ENCODE peak calls at places on chromosome 13, in six cellular contexts. Y is A549, G is GM12878, K is K562, O is HepG2, A is endothelial cell of umbilical vein. F is an unnamed sample.

GRCh38 chr13:106602178-106602577 is 34.2 kb upstream of the ARGLU1 start:
- DNase-seq in Y (no peak), G (no peak), K (no peak), O (no peak), A (no peak), F (no peak)

GRCh38 chr13:103788061-103788652 is 721.9 kb upstream of the SLC10A2 start:
- DNase-seq in Y (no peak), G (no peak), K (no peak), O (no peak), A (peak; percentile 4), F (no peak)

GRCh38 chr13:98653471-98653985 is 76.6 kb upstream of the STK24 start:
- DNase-seq in Y (peak; percentile 80), G (peak; percentile 39), K (peak; percentile 66), O (peak; percentile 63), A (peak; percentile 78), F (peak; percentile 70)

GRCh38 chr13:112105884-112106283 is 38.9 kb downstream of the SOX1 start:
- DNase-seq in Y (no peak), G (no peak), K (no peak), O (no peak), A (no peak), F (no peak)

GRCh38 chr13:109481046-109481445 is 305.3 kb downstream of the IRS2 start:
- DNase-seq in Y (no peak), G (no peak), K (no peak), O (no peak), A (no peak), F (no peak)

GRCh38 chr13:73793361-73793760 is 340.8 kb downstream of the KLF12 start:
- DNase-seq in Y (no peak), G (no peak), K (no peak), O (no peak), A (no peak), F (no peak)

GRCh38 chr13:24254151-24254810 is 55.1 kb upstream of the C1QTNF9 start:
- DNase-seq in Y (no peak), G (no peak), K (no peak), O (no peak), A (no peak), F (peak; percentile 98)

GRCh38 chr13:98273824-98274786 is 97.0 kb upstream of the RNF113B start:
- DNase-seq in Y (no peak), G (no peak), K (no peak), O (no peak), A (no peak), F (no peak)

GRCh38 chr13:74251778-74252519 is 117.7 kb upstream of the KLF12 start:
- DNase-seq in Y (no peak), G (no peak), K (no peak), O (no peak), A (no peak), F (no peak)

GRCh38 chr13:28046981-28047380 is 53.4 kb downstream of the FLT3 start:
- DNase-seq in Y (no peak), G (no peak), K (no peak), O (no peak), A (no peak), F (no peak)

GRCh38 chr13:110634558-110634957 is 19.2 kb downstream of the NAXD start:
- DNase-seq in Y (peak; percentile 26), G (no peak), K (no peak), O (no peak), A (no peak), F (peak; percentile 47)

GRCh38 chr13:44451109-44451508 is 77.5 kb downstream of the SERP2 start:
- DNase-seq in Y (no peak), G (no peak), K (no peak), O (no peak), A (no peak), F (no peak)

GRCh38 chr13:102091231-102091630 is 310.6 kb downstream of the FGF14 start:
- DNase-seq in Y (no peak), G (no peak), K (no peak), O (no peak), A (no peak), F (peak; percentile 18)

GRCh38 chr13:77480071-77480470 is 55.4 kb upstream of the SCEL start:
- DNase-seq in Y (no peak), G (no peak), K (no peak), O (no peak), A (no peak), F (no peak)

GRCh38 chr13:110137677-110138008 is 169.3 kb downstream of the COL4A1 start:
- DNase-seq in Y (peak; percentile 56), G (no peak), K (peak; percentile 16), O (peak; percentile 15), A (no peak), F (no peak)

GRCh38 chr13:23724196-23724970 is 154.2 kb downstream of the TNFRSF19 start:
- DNase-seq in Y (no peak), G (no peak), K (no peak), O (no peak), A (no peak), F (no peak)

GRCh38 chr13:94710881-94711560 is 1.3 kb downstream of the SOX21 start:
- DNase-seq in Y (peak; percentile 55), G (no peak), K (peak; percentile 54), O (no peak), A (no peak), F (no peak)

GRCh38 chr13:49220856-49221614 is 897 bp downstream of the MLNR start:
- DNase-seq in Y (no peak), G (no peak), K (no peak), O (no peak), A (no peak), F (no peak)

GRCh38 chr13:112072531-112073244 is 5.7 kb downstream of the SOX1 start:
- DNase-seq in Y (no peak), G (no peak), K (no peak), O (no peak), A (no peak), F (no peak)

GRCh38 chr13:44292545-44292944 is 81.1 kb upstream of the SERP2 start:
- DNase-seq in Y (no peak), G (no peak), K (no peak), O (no peak), A (peak; percentile 63), F (no peak)

GRCh38 chr13:107099661-107100060 is 531.7 kb upstream of the ARGLU1 start:
- DNase-seq in Y (no peak), G (no peak), K (no peak), O (no peak), A (no peak), F (no peak)

GRCh38 chr13:60482012-60482411 is 85.0 kb downstream of the TDRD3 start:
- DNase-seq in Y (no peak), G (no peak), K (no peak), O (no peak), A (no peak), F (peak; percentile 10)

GRCh38 chr13:44181938-44182337 is 191.7 kb upstream of the SERP2 start:
- DNase-seq in Y (no peak), G (no peak), K (no peak), O (no peak), A (no peak), F (no peak)

GRCh38 chr13:76868451-76868850 is 17.8 kb downstream of the KCTD12 start:
- DNase-seq in Y (no peak), G (no peak), K (no peak), O (no peak), A (peak; percentile 69), F (no peak)

GRCh38 chr13:107296804-107297203 is 728.9 kb upstream of the ARGLU1 start:
- DNase-seq in Y (no peak), G (no peak), K (no peak), O (no peak), A (no peak), F (no peak)

GRCh38 chr13:46679369-46680180 is 117.4 kb downstream of the ESD start:
- DNase-seq in Y (no peak), G (peak; percentile 53), K (no peak), O (peak; percentile 9), A (no peak), F (no peak)

GRCh38 chr13:20902438-20903163 is at the start of gene XPO4:
- DNase-seq in Y (peak; percentile 59), G (no peak), K (peak; percentile 86), O (peak; percentile 59), A (peak; percentile 81), F (peak; percentile 93)
- TF ChIP-seq POLR2A in Y (peak; percentile 37), G (peak; percentile 90), K (peak; percentile 83), O (peak; percentile 52), A (peak; percentile 83), F (peak; percentile 86)

GRCh38 chr13:90445179-90445578 is 902.3 kb upstream of the MIR17HG start:
- DNase-seq in Y (peak; percentile 18), G (no peak), K (no peak), O (no peak), A (peak; percentile 61), F (no peak)
- TF ChIP-seq MYC in Y (no peak), G (no peak), K (no peak), O (no peak), A (no peak), F (no peak)

DNA sequence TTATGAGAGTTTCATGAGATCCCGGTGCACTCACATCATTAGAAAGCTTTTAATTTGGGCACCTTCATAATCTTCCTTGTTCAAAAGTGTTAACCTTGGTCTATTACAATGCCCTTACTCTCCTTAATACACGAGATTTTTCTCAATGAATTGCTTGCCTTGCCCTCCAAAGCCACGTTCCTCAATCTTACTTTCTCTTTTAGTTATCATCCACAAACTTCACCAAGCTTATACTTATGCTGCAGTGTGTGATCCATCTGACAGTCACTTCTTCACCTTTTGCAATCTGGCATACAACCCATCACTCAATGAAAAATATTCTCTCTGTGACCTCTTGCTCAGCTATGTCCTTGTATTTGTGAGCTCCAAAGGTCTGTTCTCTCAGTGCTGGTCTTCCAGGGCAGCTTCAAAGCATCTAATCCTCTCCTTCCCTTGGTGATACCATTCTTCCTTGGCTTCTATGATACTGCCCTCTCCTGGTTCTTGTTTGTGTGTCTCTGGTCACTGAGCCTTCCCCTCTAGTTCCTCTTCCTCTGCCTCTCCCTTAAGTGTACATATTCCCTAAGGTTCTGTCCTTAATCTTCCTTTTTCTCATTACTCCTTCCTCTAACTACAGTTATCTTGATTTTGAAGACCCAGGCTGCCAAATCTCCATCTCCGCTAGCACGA is 202.2 kb upstream of the STARD13 start:
- DNase-seq in Y (no peak), G (peak; percentile 27), K (no peak), O (peak; percentile 10), A (peak; percentile 31), F (peak; percentile 61)
- TF ChIP-seq CTCF in Y (no peak), G (peak; percentile 23), K (no peak), O (peak; percentile 67), A (no peak), F (peak; percentile 49)

GRCh38 chr13:21606251-21606650 is 2.3 kb upstream of the MICU2 start:
- DNase-seq in Y (no peak), G (no peak), K (no peak), O (no peak), A (no peak), F (no peak)

GRCh38 chr13:21608961-21609360 is 5.0 kb upstream of the MICU2 start:
- DNase-seq in Y (no peak), G (no peak), K (no peak), O (no peak), A (no peak), F (peak; percentile 43)

GRCh38 chr13:21606781-21607180 is 2.8 kb upstream of the MICU2 start:
- DNase-seq in Y (no peak), G (no peak), K (no peak), O (no peak), A (no peak), F (no peak)

GRCh38 chr13:21603531-21604448 is at the start of gene MICU2:
- DNase-seq in Y (peak; percentile 79), G (peak; percentile 81), K (peak; percentile 77), O (peak; percentile 89), A (peak; percentile 95), F (peak; percentile 98)
- TF ChIP-seq POLR2A in Y (peak; percentile 79), G (peak; percentile 100), K (peak; percentile 98), O (peak; percentile 95), A (peak; percentile 93), F (peak; percentile 96)